ENCODE peak calls at places on chromosomes 11 and 22, in four cellular contexts. K is psoas muscle, L is IMR-90, S is PC-9. F is an unnamed sample.
A peak's percentile ranks its signal among the peaks of the same experiment; 100 is the strongest.

GRCh38 chr11:42906226-42906625 is 405.6 kb upstream of the API5 start:
- DNase-seq in K (no peak), S (no peak), L (no peak), F (no peak)

GRCh38 chr22:21026783-21027692 is 5.3 kb downstream of the SLC7A4 start:
- DNase-seq in S (peak; percentile 14), K (no peak), L (peak; percentile 68), F (no peak)

GRCh38 chr11:64339319-64339718 is 685 bp upstream of the CCDC88B start:
- DNase-seq in L (no peak), K (no peak), S (no peak), F (no peak)

GRCh38 chr11:46896719-46897406 is 21.5 kb downstream of the LRP4 start:
- DNase-seq in S (no peak), L (peak; percentile 37), K (no peak), F (no peak)

GRCh38 chr11:24155792-24156191 is 341.1 kb upstream of the LUZP2 start:
- DNase-seq in S (no peak), K (no peak), L (no peak), F (no peak)

GRCh38 chr11:67276821-67277230 is 10.6 kb downstream of the GRK2 start:
- DNase-seq in L (peak; percentile 45), K (peak; percentile 63), S (no peak), F (no peak)

GRCh38 chr22:17396531-17396930 is 27.3 kb downstream of the CECR2 start:
- DNase-seq in L (no peak), S (no peak), K (no peak), F (no peak)

GRCh38 chr11:133974836-133975235 is 18.1 kb upstream of the IGSF9B start:
- DNase-seq in S (no peak), L (no peak), K (no peak), F (no peak)

GRCh38 chr11:7485136-7485853 is at the start of gene OLFML1:
- DNase-seq in S (no peak), K (peak; percentile 18), L (no peak), F (no peak)

GRCh38 chr11:69583068-69583467 is 57.9 kb upstream of the CCND1 start:
- DNase-seq in L (no peak), S (no peak), K (no peak), F (no peak)

GRCh38 chr22:47173535-47174021 is 411.1 kb downstream of the TBC1D22A start:
- DNase-seq in S (no peak), K (peak; percentile 4), L (no peak), F (no peak)

GRCh38 chr22:46078241-46079092 is 71.9 kb upstream of the PPARA start:
- DNase-seq in L (no peak), K (peak; percentile 84), S (no peak), F (no peak)

GRCh38 chr11:22703561-22703960 is 37.1 kb downstream of the GAS2 start:
- DNase-seq in S (no peak), L (peak; percentile 49), K (no peak), F (no peak)

GRCh38 chr11:47467372-47467771 is 18.4 kb upstream of the RAPSN start:
- DNase-seq in K (no peak), S (peak; percentile 43), L (no peak), F (no peak)

GRCh38 chr11:63614136-63614664 is at the start of gene PLAAT3:
- DNase-seq in K (peak; percentile 80), L (no peak), S (peak; percentile 92), F (no peak)

GRCh38 chr11:61092908-61093763 is 9.2 kb upstream of the CD5 start:
- DNase-seq in S (no peak), L (no peak), K (no peak), F (no peak)

GRCh38 chr11:64385953-64386704 is 27.2 kb downstream of the RPS6KA4 start:
- DNase-seq in L (peak; percentile 35), S (peak; percentile 81), K (no peak), F (no peak)

GRCh38 chr22:21451545-21452520 is 15.4 kb upstream of the TMEM191C start:
- DNase-seq in K (peak; percentile 4), L (no peak), S (no peak), F (no peak)

GRCh38 chr11:75273331-75273988 is 32.9 kb downstream of the TPBGL start:
- DNase-seq in K (no peak), L (no peak), S (no peak), F (no peak)

GRCh38 chr11:73463359-73463758 is 87.2 kb downstream of the RELT start:
- DNase-seq in K (no peak), L (peak; percentile 83), S (no peak), F (no peak)

GRCh38 chr11:131864205-131864604 is 493.8 kb downstream of the NTM start:
- DNase-seq in S (no peak), L (no peak), K (no peak), F (no peak)

GRCh38 chr11:128572965-128573364 is 14.4 kb downstream of the ETS1 start:
- DNase-seq in K (no peak), S (no peak), L (no peak), F (no peak)

GRCh38 chr11:17719028-17719939 is at the start of gene MYOD1:
- DNase-seq in L (no peak), S (no peak), K (peak; percentile 85), F (no peak)

GRCh38 chr11:92163879-92164278 is 60.7 kb upstream of the FAT3 start:
- DNase-seq in S (no peak), K (no peak), L (no peak), F (no peak)

GRCh38 chr11:103529217-103529684 is 420.0 kb downstream of the DYNC2H1 start:
- DNase-seq in S (peak; percentile 19), L (peak; percentile 78), K (no peak), F (no peak)

GRCh38 chr22:19811211-19811621 is 43.5 kb downstream of the GNB1L start:
- DNase-seq in L (no peak), K (no peak), S (no peak), F (no peak)

GRCh38 chr11:74466916-74467885 is at the start of gene KCNE3:
- DNase-seq in L (no peak), S (no peak), K (peak; percentile 57), F (no peak)

GRCh38 chr11:65047581-65048422 is 6.8 kb downstream of the SAC3D1 start:
- DNase-seq in K (peak; percentile 35), S (no peak), L (no peak), F (no peak)

GRCh38 chr11:103257360-103257759 is 148.1 kb downstream of the DYNC2H1 start:
- DNase-seq in K (no peak), S (no peak), L (peak; percentile 49), F (no peak)

GRCh38 chr11:44944853-44945235 is 5.8 kb downstream of the TP53I11 start:
- DNase-seq in S (no peak), K (no peak), L (no peak), F (no peak)

GRCh38 chr11:114075891-114076441 is 16.5 kb downstream of the ZBTB16 start:
- DNase-seq in K (peak; percentile 65), S (no peak), L (peak; percentile 24), F (no peak)

GRCh38 chr22:48576333-48577013 is 1251.2 kb downstream of the BRD1 start:
- DNase-seq in K (no peak), L (no peak), S (no peak), F (no peak)

GRCh38 chr11:35983965-35984364 is 40.1 kb downstream of the LDLRAD3 start:
- DNase-seq in K (no peak), S (no peak), L (no peak), F (no peak)

GRCh38 chr11:35980646-35981402 is 37.0 kb downstream of the LDLRAD3 start:
- DNase-seq in L (peak; percentile 55), K (no peak), S (no peak), F (no peak)

GRCh38 chr11:35978891-35979290 is 35.0 kb downstream of the LDLRAD3 start:
- DNase-seq in K (no peak), S (no peak), L (no peak), F (no peak)

GRCh38 chr11:35981581-35981980 is 37.7 kb downstream of the LDLRAD3 start:
- DNase-seq in K (no peak), S (no peak), L (no peak), F (no peak)

DNA sequence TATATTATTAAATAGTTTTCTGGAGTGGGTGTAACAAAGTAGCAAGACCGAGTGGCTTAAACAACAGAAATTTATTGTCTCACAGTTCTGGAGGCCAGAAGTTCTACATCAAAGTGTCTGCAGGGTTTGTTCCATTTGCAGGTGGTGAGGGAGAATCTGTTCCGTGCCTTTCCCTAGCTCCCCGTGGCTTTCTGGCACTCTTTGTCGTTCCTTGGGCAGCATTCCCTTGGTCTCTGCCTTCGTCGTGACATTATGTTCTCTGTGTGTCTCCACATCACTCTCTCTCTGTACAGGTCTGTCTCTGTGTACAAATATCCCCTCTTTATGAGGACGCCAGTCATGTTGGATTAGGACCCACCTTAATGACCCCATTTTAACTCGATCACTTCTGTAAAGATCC is 38.2 kb downstream of the LDLRAD3 start:
- DNase-seq in K (no peak), S (no peak), L (no peak), F (no peak)
- H3K27ac ChIP-seq in K (no peak overlapping the region), S (no peak overlapping the region), L (no peak overlapping the region), F (no peak overlapping the region)

DNA sequence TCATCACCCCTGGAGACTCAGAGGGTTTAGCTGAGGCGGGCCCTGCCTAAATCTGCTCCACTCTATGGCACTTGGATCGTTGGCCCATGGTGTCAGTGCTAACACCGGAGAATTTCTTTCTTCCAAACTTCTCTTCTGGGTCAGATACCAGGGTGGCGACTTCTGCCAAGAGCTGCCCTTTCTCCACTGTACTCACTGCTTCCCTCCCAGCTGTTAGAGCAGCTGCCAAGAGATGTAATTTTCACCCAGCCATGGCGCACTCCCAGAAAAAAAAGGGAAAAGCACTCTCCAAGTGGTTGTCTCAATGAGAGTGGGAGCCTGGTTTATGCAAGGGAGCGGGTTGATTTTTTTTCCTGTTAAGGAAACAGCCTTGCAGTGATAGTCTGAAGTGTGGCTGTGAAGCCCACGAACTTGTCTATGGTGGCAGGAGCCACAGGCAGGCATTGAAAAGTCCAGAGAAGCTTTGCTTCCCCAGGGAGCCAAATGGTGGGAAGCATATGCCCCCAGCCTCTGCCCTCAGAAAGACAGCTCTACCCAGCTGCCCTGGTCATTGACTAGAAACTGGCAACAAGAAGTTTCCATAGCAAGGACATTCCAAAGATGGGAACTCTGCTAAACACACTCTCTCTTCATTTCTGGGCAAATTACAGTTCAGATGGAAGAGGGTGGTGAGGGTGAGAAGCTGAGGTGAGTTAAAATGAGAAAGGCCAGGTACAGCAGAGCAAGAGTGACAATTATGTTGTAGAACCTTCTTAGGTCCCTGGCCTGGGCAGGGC is 10.7 kb downstream of the PCSK7 start:
- DNase-seq in K (no peak), S (no peak), L (no peak), F (no peak)
- H3K27ac ChIP-seq in K (peak overlapping the region; percentile 86), S (no peak overlapping the region), L (peak overlapping the region; percentile 58), F (no peak overlapping the region)

DNA sequence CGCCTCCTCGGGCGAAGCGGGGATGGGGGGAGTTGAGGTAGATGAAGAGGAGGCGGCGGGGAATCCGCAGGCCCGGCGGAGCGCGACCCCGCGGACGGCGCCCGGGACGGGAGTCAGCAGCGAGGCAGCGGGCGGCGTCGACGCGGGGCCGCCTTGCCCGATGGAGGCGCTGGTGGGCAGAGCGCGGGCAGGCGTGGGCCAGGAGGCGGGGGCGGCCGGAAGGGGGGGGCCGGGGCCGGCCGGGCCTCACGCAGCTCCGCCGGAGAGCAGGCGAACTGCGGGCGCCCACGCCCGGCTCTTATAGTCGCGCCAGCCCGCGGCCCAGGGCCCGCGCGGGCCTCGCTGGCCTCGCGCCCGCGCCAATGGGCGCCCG is at the start of gene IGF2:
- DNase-seq in L (no peak), K (peak; percentile 32), S (no peak), F (no peak)
- H3K27ac ChIP-seq in L (no peak within 1 kb of the TSS), K (no peak within 1 kb of the TSS), S (no peak within 1 kb of the TSS), F (no peak within 1 kb of the TSS)

DNA sequence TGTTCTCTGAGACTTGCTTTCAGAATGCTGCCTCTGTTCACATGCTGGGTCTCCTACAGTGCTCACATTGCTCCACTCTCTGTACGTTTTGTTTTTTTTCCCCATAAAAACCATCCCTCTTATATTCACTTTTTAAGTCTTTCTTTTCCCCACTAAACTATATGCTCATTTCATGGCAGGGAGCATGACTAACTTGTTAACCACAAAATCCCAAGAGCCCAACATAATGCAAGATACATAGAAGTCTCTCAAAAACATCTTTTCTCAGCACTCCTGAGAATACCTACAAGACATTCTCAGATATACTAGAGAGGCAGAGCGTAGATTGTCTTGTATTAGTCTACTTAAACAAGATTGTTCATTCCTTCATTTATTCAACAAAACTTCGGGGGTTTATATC is 73.3 kb downstream of the FAM76B start:
- DNase-seq in S (no peak), K (no peak), L (no peak), F (no peak)
- H3K27ac ChIP-seq in S (no peak overlapping the region), K (no peak overlapping the region), L (no peak overlapping the region), F (no peak overlapping the region)